ENCODE peak calls at places on chromosomes 1 and 21, in five cellular contexts. One of them, this sample, is unnamed. For H3K9me3, the result is how much of the 10 kb centered on the place peaks cover.

GRCh38 chr21:44379991-44380865 is 26.8 kb downstream of the TRPM2 start:
- DNase-seq in GM12878: no peak
- DNase-seq in K562: no peak
- DNase-seq in A549: no peak
- DNase-seq in SK-N-SH: peak
- DNase-seq in this sample: no peak

GRCh38 chr1:230191079-230191478 is 124.0 kb downstream of the GALNT2 start:
- DNase-seq in GM12878: no peak
- DNase-seq in K562: peak
- DNase-seq in A549: no peak
- DNase-seq in SK-N-SH: no peak
- DNase-seq in this sample: peak

GRCh38 chr1:172638885-172639831 is 19.7 kb upstream of the FASLG start:
- DNase-seq in GM12878: peak
- DNase-seq in K562: no peak
- DNase-seq in A549: peak
- DNase-seq in SK-N-SH: peak
- DNase-seq in this sample: peak

GRCh38 chr1:160423966-160424365 is 23.6 kb downstream of the VANGL2 start:
- DNase-seq in GM12878: no peak
- DNase-seq in K562: no peak
- DNase-seq in A549: no peak
- DNase-seq in SK-N-SH: no peak
- DNase-seq in this sample: no peak

GRCh38 chr1:10211805-10212405 is 1.5 kb downstream of the KIF1B start:
- DNase-seq in GM12878: no peak
- DNase-seq in K562: peak
- DNase-seq in A549: peak
- DNase-seq in SK-N-SH: peak
- DNase-seq in this sample: no peak

GRCh38 chr1:26784023-26784871 is 3.5 kb upstream of the PIGV start:
- DNase-seq in GM12878: no peak
- DNase-seq in K562: peak
- DNase-seq in A549: no peak
- DNase-seq in SK-N-SH: no peak
- DNase-seq in this sample: peak

GRCh38 chr1:112904071-112904830 is 51.7 kb downstream of the SLC16A1 start:
- DNase-seq in GM12878: no peak
- DNase-seq in K562: peak
- DNase-seq in A549: no peak
- DNase-seq in SK-N-SH: no peak
- DNase-seq in this sample: peak

GRCh38 chr1:22291926-22292788 is 149.3 kb upstream of the WNT4 start:
- DNase-seq in GM12878: no peak
- DNase-seq in K562: no peak
- DNase-seq in A549: no peak
- DNase-seq in SK-N-SH: peak
- DNase-seq in this sample: no peak

GRCh38 chr1:199084293-199084692 is 445.5 kb downstream of the PTPRC start:
- DNase-seq in GM12878: no peak
- DNase-seq in K562: no peak
- DNase-seq in A549: no peak
- DNase-seq in SK-N-SH: no peak
- DNase-seq in this sample: peak

GRCh38 chr21:28750565-28750964 is 242.1 kb downstream of the LTN1 start:
- DNase-seq in GM12878: no peak
- DNase-seq in K562: no peak
- DNase-seq in A549: no peak
- DNase-seq in SK-N-SH: no peak
- DNase-seq in this sample: no peak

GRCh38 chr1:168373869-168374268 is 93.2 kb downstream of the TBX19 start:
- DNase-seq in GM12878: no peak
- DNase-seq in K562: peak
- DNase-seq in A549: no peak
- DNase-seq in SK-N-SH: no peak
- DNase-seq in this sample: no peak

GRCh38 chr1:205800470-205800869 is 12.5 kb downstream of the SLC41A1 start:
- DNase-seq in GM12878: no peak
- DNase-seq in K562: no peak
- DNase-seq in A549: no peak
- DNase-seq in SK-N-SH: no peak
- DNase-seq in this sample: no peak

GRCh38 chr1:167043752-167044488 is 46.3 kb downstream of the GPA33 start:
- DNase-seq in GM12878: no peak
- DNase-seq in K562: peak
- DNase-seq in A549: peak
- DNase-seq in SK-N-SH: peak
- DNase-seq in this sample: peak

GRCh38 chr1:46643368-46643775 is 24.8 kb downstream of the ATPAF1 start:
- DNase-seq in GM12878: no peak
- DNase-seq in K562: no peak
- DNase-seq in A549: no peak
- DNase-seq in SK-N-SH: no peak
- DNase-seq in this sample: peak

GRCh38 chr1:159831696-159832225 is 5.1 kb downstream of the SLAMF8 start:
- DNase-seq in GM12878: no peak
- DNase-seq in K562: no peak
- DNase-seq in A549: no peak
- DNase-seq in SK-N-SH: no peak
- DNase-seq in this sample: no peak

GRCh38 chr1:165189011-165189410 is 167.5 kb downstream of the LMX1A start:
- DNase-seq in GM12878: no peak
- DNase-seq in K562: no peak
- DNase-seq in A549: no peak
- DNase-seq in SK-N-SH: no peak
- DNase-seq in this sample: no peak

GRCh38 chr1:197356723-197357533 is 88.9 kb downstream of the CRB1 start:
- DNase-seq in GM12878: no peak
- DNase-seq in K562: peak
- DNase-seq in A549: no peak
- DNase-seq in SK-N-SH: peak
- DNase-seq in this sample: peak

GRCh38 chr1:117146570-117147340 is 25.2 kb upstream of the TRIM45 start:
- DNase-seq in GM12878: no peak
- DNase-seq in K562: no peak
- DNase-seq in A549: peak
- DNase-seq in SK-N-SH: no peak
- DNase-seq in this sample: peak

GRCh38 chr1:214454619-214455396 is 96.6 kb downstream of the PTPN14 start:
- DNase-seq in GM12878: no peak
- DNase-seq in K562: no peak
- DNase-seq in A549: no peak
- DNase-seq in SK-N-SH: no peak
- DNase-seq in this sample: peak

GRCh38 chr1:218435528-218435927 is 90.4 kb downstream of the TGFB2 start:
- DNase-seq in GM12878: no peak
- DNase-seq in K562: no peak
- DNase-seq in A549: no peak
- DNase-seq in SK-N-SH: no peak
- DNase-seq in this sample: no peak

GRCh38 chr1:175887981-175888428 is 144.6 kb upstream of the TNR start:
- DNase-seq in GM12878: no peak
- DNase-seq in K562: peak
- DNase-seq in A549: peak
- DNase-seq in SK-N-SH: peak
- DNase-seq in this sample: peak

GRCh38 chr1:241253491-241253890 is 103.5 kb downstream of the RGS7 start:
- DNase-seq in GM12878: no peak
- DNase-seq in K562: no peak
- DNase-seq in A549: no peak
- DNase-seq in SK-N-SH: no peak
- DNase-seq in this sample: peak

GRCh38 chr1:26574690-26575349 is 45.3 kb downstream of the RPS6KA1 start:
- DNase-seq in GM12878: no peak
- DNase-seq in K562: no peak
- DNase-seq in A549: no peak
- DNase-seq in SK-N-SH: no peak
- DNase-seq in this sample: peak

GRCh38 chr1:156608036-156608674 is 6.9 kb upstream of the GPATCH4 start:
- DNase-seq in GM12878: peak
- DNase-seq in K562: peak
- DNase-seq in A549: peak
- DNase-seq in SK-N-SH: peak
- DNase-seq in this sample: peak

GRCh38 chr1:172601046-172601630 is 57.8 kb upstream of the FASLG start:
- DNase-seq in GM12878: no peak
- DNase-seq in K562: no peak
- DNase-seq in A549: no peak
- DNase-seq in SK-N-SH: no peak
- DNase-seq in this sample: no peak

GRCh38 chr1:106049595-106049994 is 1006.9 kb upstream of the PRMT6 start:
- DNase-seq in GM12878: no peak
- DNase-seq in K562: no peak
- DNase-seq in A549: no peak
- DNase-seq in SK-N-SH: no peak
- DNase-seq in this sample: no peak

GRCh38 chr1:213371769-213372619 is 321.0 kb downstream of the RPS6KC1 start:
- DNase-seq in GM12878: no peak
- DNase-seq in K562: no peak
- DNase-seq in A549: no peak
- DNase-seq in SK-N-SH: no peak
- DNase-seq in this sample: no peak

GRCh38 chr1:213370523-213370922 is 319.5 kb downstream of the RPS6KC1 start:
- DNase-seq in GM12878: no peak
- DNase-seq in K562: no peak
- DNase-seq in A549: no peak
- DNase-seq in SK-N-SH: no peak
- DNase-seq in this sample: no peak

GRCh38 chr1:213375002-213375401 is 324.0 kb downstream of the RPS6KC1 start:
- DNase-seq in GM12878: no peak
- DNase-seq in K562: no peak
- DNase-seq in A549: no peak
- DNase-seq in SK-N-SH: no peak
- DNase-seq in this sample: no peak

GRCh38 chr1:213376862-213377372 is 325.9 kb downstream of the RPS6KC1 start:
- DNase-seq in GM12878: no peak
- DNase-seq in K562: no peak
- DNase-seq in A549: no peak
- DNase-seq in SK-N-SH: no peak
- DNase-seq in this sample: no peak

DNA sequence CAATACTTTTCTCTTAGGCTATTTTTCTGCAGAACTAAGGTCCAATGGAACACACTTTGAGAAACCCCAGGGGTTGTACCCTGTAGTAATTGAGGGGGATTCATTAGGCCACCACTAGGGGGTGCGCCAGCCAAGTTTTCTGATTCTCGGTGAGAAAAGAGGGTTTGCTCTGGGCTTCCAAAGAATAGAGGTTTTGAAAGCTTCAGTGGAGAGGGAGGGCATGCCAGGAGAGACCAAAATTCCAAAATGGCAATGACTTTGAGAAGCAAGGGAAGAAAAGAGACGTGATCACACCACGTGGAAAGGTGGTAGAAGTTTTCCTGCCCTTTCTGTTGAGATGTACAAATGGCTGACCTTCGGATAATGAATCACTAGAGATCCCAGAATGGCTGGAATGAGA is 323.3 kb downstream of the RPS6KC1 start:
- DNase-seq in GM12878: no peak
- DNase-seq in K562: peak
- DNase-seq in A549: peak
- DNase-seq in SK-N-SH: peak
- DNase-seq in this sample: peak
- H3K9me3 ChIP-seq in GM12878: under half
- H3K9me3 ChIP-seq in K562: under half
- H3K9me3 ChIP-seq in A549: under half
- H3K9me3 ChIP-seq in SK-N-SH: under half
- H3K9me3 ChIP-seq in this sample: under half

GRCh38 chr1:83520797-83521196 is 478.1 kb downstream of the TTLL7 start:
- DNase-seq in GM12878: no peak
- DNase-seq in K562: no peak
- DNase-seq in A549: no peak
- DNase-seq in SK-N-SH: no peak
- DNase-seq in this sample: no peak
- TF ChIP-seq RCOR1 in GM12878: no peak
- TF ChIP-seq RCOR1 in K562: no peak
- TF ChIP-seq RCOR1 in A549: no peak
- TF ChIP-seq RCOR1 in SK-N-SH: no peak
- TF ChIP-seq RCOR1 in this sample: no peak

DNA sequence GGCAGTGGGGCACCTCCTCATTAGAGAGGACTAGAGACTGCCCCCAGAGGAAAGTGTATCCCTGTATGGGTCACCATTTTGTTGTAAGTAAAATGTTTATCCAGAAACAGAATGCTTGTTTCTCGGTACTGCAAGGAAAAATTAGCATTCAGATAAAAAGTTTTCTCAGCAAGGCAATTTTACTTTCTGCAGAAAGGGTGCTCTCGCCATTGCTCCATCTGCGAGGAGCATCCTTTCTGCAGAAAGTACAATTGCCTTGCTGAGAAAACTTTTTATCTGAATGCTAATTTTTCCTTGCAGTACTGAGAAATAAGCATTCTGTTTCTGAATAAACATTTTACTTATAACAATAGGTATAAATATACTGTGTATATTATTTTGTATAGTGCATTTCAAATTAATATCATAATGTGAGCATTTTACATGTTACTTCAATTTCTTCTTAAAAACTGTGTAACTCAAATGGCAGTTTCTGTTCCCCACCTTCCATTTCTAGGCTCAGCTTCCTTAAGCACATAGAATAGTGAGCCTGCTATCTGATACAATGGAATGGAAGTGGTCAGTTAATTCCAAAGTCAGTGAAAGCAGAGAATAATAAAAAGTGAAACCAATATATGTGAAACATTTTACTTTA is 76.5 kb upstream of the DESI2 start:
- DNase-seq in GM12878: no peak
- DNase-seq in K562: no peak
- DNase-seq in A549: no peak
- DNase-seq in SK-N-SH: no peak
- DNase-seq in this sample: no peak
- H3K9me3 ChIP-seq in GM12878: under half
- H3K9me3 ChIP-seq in K562: under half
- H3K9me3 ChIP-seq in A549: half or more
- H3K9me3 ChIP-seq in SK-N-SH: under half
- H3K9me3 ChIP-seq in this sample: under half

GRCh38 chr1:244893836-244894235 is 29.5 kb upstream of the HNRNPU start:
- DNase-seq in GM12878: no peak
- DNase-seq in K562: peak
- DNase-seq in A549: no peak
- DNase-seq in SK-N-SH: no peak
- DNase-seq in this sample: no peak

GRCh38 chr1:244901400-244901799 is 37.1 kb upstream of the HNRNPU start:
- DNase-seq in GM12878: no peak
- DNase-seq in K562: no peak
- DNase-seq in A549: no peak
- DNase-seq in SK-N-SH: no peak
- DNase-seq in this sample: no peak

GRCh38 chr1:244897476-244898254 is 33.3 kb upstream of the HNRNPU start:
- DNase-seq in GM12878: no peak
- DNase-seq in K562: no peak
- DNase-seq in A549: no peak
- DNase-seq in SK-N-SH: no peak
- DNase-seq in this sample: no peak

DNA sequence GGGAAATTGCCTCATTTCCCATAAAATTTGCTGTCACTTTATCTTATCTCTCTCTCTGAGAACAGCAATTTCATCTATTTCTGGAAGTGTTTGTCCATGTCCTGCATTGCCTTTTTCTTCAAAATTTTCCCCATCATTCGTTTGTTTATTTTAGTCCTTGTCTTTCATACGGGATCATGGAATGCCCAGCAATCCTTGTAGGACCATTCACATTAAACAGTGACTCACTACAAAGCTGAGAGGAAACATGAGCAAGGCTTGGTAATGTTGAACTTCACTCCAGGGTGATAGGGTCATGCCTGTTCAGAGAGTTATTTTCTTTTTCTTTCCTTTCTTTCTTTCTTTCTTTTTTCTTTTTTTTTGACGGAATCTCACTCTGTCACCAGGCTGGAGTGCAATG is 32.2 kb upstream of the HNRNPU start:
- DNase-seq in GM12878: no peak
- DNase-seq in K562: no peak
- DNase-seq in A549: peak
- DNase-seq in SK-N-SH: no peak
- DNase-seq in this sample: peak
- TF ChIP-seq RCOR1 in GM12878: no peak
- TF ChIP-seq RCOR1 in K562: no peak
- TF ChIP-seq RCOR1 in A549: no peak
- TF ChIP-seq RCOR1 in SK-N-SH: no peak
- TF ChIP-seq RCOR1 in this sample: peak

This sample was measured in IMR-90.